ENCODE peak calls at places on chromosomes 2 and 18, in ten cellular contexts. O is pancreas; A is hypothalamus; Z is activated CD4-positive, alpha-beta T cell treated with anti-CD3 and anti-CD28 coated beads, Interleukin-2, amount 10 ng/mL, durations not matched to agents 7 days and 5 days; W is fibroblast of mammary gland; I is astrocyte; Y is HepG2; M is NCI-H1930; C is T-helper 2 cell; K is NCI-H2029. T is an unnamed sample.

GRCh38 chr2:230774348-230774951 is 61.8 kb downstream of the CAB39 start:
- DNase-seq in C (no peak), O (no peak), K (no peak), A (no peak), M (no peak), W (peak), Z (no peak), Y (no peak), I (peak), T (peak)

GRCh38 chr2:175003875-175004729 is 1.1 kb downstream of the CHN1 start:
- DNase-seq in C (no peak), K (no peak), Z (no peak), I (no peak), M (no peak), Y (no peak), A (no peak), O (no peak), W (no peak), T (peak)

GRCh38 chr2:135963841-135964240 is 21.6 kb downstream of the DARS1 start:
- DNase-seq in K (no peak), O (no peak), C (no peak), Y (no peak), M (no peak), A (no peak), W (no peak), Z (no peak), I (peak), T (no peak)

GRCh38 chr2:146579154-146579930 is 1265.5 kb upstream of the ACVR2A start:
- DNase-seq in M (no peak), C (no peak), O (no peak), Z (no peak), K (no peak), W (peak), I (peak), A (no peak), Y (peak), T (no peak)

GRCh38 chr2:89833116-89833779 is 1141.8 kb downstream of the RPIA start:
- DNase-seq in Y (no peak), C (no peak), I (no peak), O (no peak), K (no peak), A (no peak), Z (no peak), M (no peak), W (peak), T (no peak)

GRCh38 chr2:157825885-157826284 is 50.2 kb downstream of the ACVR1 start:
- DNase-seq in W (peak), O (no peak), Y (no peak), I (no peak), Z (no peak), K (peak), C (no peak), A (no peak), M (no peak), T (peak)

GRCh38 chr2:24082787-24083566 is 1.7 kb downstream of the TP53I3 start:
- DNase-seq in Z (no peak), I (no peak), O (no peak), M (no peak), W (no peak), K (no peak), C (no peak), A (no peak), Y (no peak), T (no peak)

GRCh38 chr2:153519260-153519875 is 40.8 kb upstream of the RPRM start:
- DNase-seq in Z (peak), Y (peak), C (no peak), A (peak), O (peak), I (peak), K (peak), M (peak), W (peak), T (peak)

GRCh38 chr18:34627138-34627920 is 82.8 kb upstream of the DTNA start:
- DNase-seq in C (no peak), Z (no peak), Y (no peak), O (no peak), I (no peak), W (peak), A (no peak), M (no peak), K (no peak), T (no peak)

GRCh38 chr2:85770786-85771409 is 17.1 kb downstream of the ATOH8 start:
- DNase-seq in K (no peak), Y (no peak), Z (no peak), I (no peak), C (no peak), O (no peak), A (no peak), M (no peak), W (no peak), T (peak)

GRCh38 chr2:151357359-151357758 is at the start of gene TNFAIP6:
- DNase-seq in Y (no peak), M (no peak), K (no peak), C (no peak), Z (no peak), W (peak), I (peak), O (no peak), A (no peak), T (peak)

GRCh38 chr2:196370386-196370785 is 199.0 kb upstream of the STK17B start:
- DNase-seq in K (no peak), Y (no peak), A (no peak), C (no peak), W (no peak), M (no peak), Z (no peak), I (peak), O (no peak), T (peak)

GRCh38 chr2:192940767-192941166 is 746.0 kb upstream of the TMEFF2 start:
- DNase-seq in Y (no peak), I (no peak), O (no peak), K (no peak), A (no peak), Z (no peak), M (no peak), C (no peak), W (no peak), T (no peak)

GRCh38 chr2:177298191-177298590 is 33.7 kb upstream of the NFE2L2 start:
- DNase-seq in A (no peak), I (no peak), Y (no peak), O (no peak), M (no peak), C (no peak), W (no peak), Z (no peak), K (no peak), T (no peak)

GRCh38 chr18:70074091-70074490 is 126.4 kb upstream of the CD226 start:
- DNase-seq in A (no peak), K (no peak), W (peak), I (peak), M (no peak), Z (no peak), C (no peak), Y (no peak), O (no peak), T (no peak)

GRCh38 chr2:231412616-231412963 is 17.1 kb downstream of the B3GNT7 start:
- DNase-seq in W (no peak), C (no peak), Z (no peak), Y (no peak), M (no peak), O (no peak), I (no peak), A (no peak), K (no peak), T (no peak)

GRCh38 chr18:35581555-35582309 is at the start of gene GALNT1:
- DNase-seq in M (no peak), Z (no peak), W (no peak), I (no peak), C (no peak), K (no peak), Y (no peak), O (peak), A (peak), T (peak)

GRCh38 chr2:238856713-238857567 is 9.1 kb downstream of the TWIST2 start:
- DNase-seq in Z (no peak), O (no peak), W (peak), A (no peak), C (no peak), I (no peak), K (no peak), Y (no peak), M (no peak), T (no peak)

GRCh38 chr2:6181525-6182270 is 489.5 kb downstream of the SOX11 start:
- DNase-seq in I (peak), W (peak), K (no peak), O (no peak), C (no peak), A (no peak), Y (no peak), M (no peak), Z (no peak), T (no peak)

GRCh38 chr2:99448556-99448955 is 41.3 kb downstream of the REV1 start:
- DNase-seq in C (no peak), A (no peak), M (no peak), I (peak), O (no peak), K (no peak), Y (no peak), Z (no peak), W (peak), T (peak)

GRCh38 chr2:2121887-2122286 is 209.2 kb downstream of the MYT1L start:
- DNase-seq in C (no peak), M (no peak), A (no peak), Y (no peak), Z (no peak), W (no peak), I (no peak), K (no peak), O (no peak), T (no peak)

GRCh38 chr18:79545714-79546113 is 133.9 kb upstream of the CTDP1 start:
- DNase-seq in C (no peak), Y (no peak), W (no peak), O (peak), I (no peak), A (no peak), M (no peak), Z (no peak), K (no peak), T (no peak)

GRCh38 chr2:149087751-149088150 is 49.3 kb downstream of the LYPD6B start:
- DNase-seq in C (no peak), O (no peak), I (no peak), Z (no peak), K (no peak), M (no peak), W (no peak), A (no peak), Y (no peak), T (no peak)

GRCh38 chr18:44876024-44876423 is 195.3 kb downstream of the SETBP1 start:
- DNase-seq in M (no peak), C (no peak), O (no peak), A (no peak), W (no peak), K (peak), I (no peak), Z (no peak), Y (no peak), T (no peak)

GRCh38 chr18:68693091-68693815 is 21.7 kb downstream of the TMX3 start:
- DNase-seq in Y (no peak), K (no peak), O (no peak), C (no peak), A (no peak), I (no peak), M (no peak), Z (no peak), W (no peak), T (no peak)